ENCODE peak calls at places on chromosome 1, in six cellular contexts. N is tibial artery, O is neural progenitor cell, F is omental fat pad, I is fibroblast of mammary gland, W is uterus. Q is an unnamed sample.

GRCh38 chr1:42529724-42530161 is 66.7 kb downstream of the CCDC30 start:
- DNase-seq in N (no peak), O (no peak), F (no peak), I (peak), W (no peak), Q (no peak)

GRCh38 chr1:1665815-1666251 is 7.0 kb upstream of the CDK11B start:
- DNase-seq in N (no peak), O (peak), F (no peak), I (no peak), W (no peak), Q (peak)

GRCh38 chr1:243946946-243947345 is 96.9 kb upstream of the AKT3 start:
- DNase-seq in N (no peak), O (peak), F (no peak), I (peak), W (no peak), Q (no peak)

GRCh38 chr1:153849487-153850185 is 73.1 kb downstream of the GATAD2B start:
- DNase-seq in N (no peak), O (no peak), F (no peak), I (no peak), W (no peak), Q (no peak)

GRCh38 chr1:15788624-15789301 is 18.7 kb downstream of the UQCRHL start:
- DNase-seq in N (no peak), O (no peak), F (no peak), I (peak), W (no peak), Q (no peak)

GRCh38 chr1:231613419-231614349 is 12.9 kb upstream of the DISC1 start:
- DNase-seq in N (no peak), O (no peak), F (no peak), I (no peak), W (no peak), Q (no peak)

GRCh38 chr1:187527346-187527745 is 698.6 kb downstream of the PLA2G4A start:
- DNase-seq in N (no peak), O (no peak), F (no peak), I (no peak), W (no peak), Q (no peak)

GRCh38 chr1:94836891-94837290 is 16.7 kb downstream of the SLC44A3 start:
- DNase-seq in N (no peak), O (no peak), F (no peak), I (no peak), W (no peak), Q (no peak)

DNA sequence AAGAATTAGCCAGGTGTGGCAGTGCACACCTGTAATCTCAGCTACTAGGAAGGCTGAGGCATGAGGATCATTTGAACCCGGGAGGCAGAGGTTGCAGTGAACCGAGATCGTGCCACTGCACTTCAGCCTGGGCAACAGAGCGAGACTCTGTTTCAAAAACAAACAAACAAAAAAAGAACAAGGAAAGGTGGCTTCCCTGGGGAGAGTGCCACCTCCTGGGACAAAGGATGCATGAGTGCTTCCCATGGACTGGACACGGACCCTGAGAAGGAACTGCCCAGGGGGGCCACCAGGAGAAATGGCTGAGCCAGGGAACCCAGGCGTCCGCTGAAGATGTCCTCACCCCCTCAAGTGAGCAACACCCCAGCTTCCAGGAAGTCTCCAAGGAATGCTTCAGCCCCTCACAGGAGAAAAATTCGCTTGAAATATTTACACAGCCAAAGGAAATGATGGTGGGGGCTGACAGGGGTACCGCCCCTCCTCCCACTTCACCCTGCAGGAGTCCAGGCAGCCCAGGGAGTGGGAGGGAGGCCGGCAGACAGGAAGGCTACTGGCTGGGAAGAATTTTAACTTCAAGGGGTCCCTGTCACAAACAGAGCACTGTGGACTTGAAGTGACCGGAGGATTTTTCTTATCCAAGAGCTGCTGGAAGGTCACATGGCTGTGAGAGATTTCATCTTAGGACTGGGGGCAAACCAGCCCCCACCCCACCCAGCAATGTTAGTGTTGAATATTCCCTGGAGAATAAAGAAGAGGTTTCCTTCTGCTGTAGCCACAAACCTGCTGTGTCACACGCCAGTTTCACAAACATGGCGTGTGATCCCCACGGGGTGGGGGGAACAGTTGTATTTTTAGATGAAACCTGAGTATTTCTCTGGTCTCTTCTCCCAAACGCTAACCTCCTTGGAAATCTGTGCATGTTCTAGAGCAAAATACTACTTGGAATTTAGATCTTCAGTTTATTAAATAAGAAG is 90.8 kb upstream of the SLC25A33 start:
- DNase-seq in N (no peak), O (no peak), F (no peak), I (no peak), W (no peak), Q (no peak)
- TF ChIP-seq CTCF in N (no peak), O (no peak), F (no peak), I (peak), W (no peak), Q (no peak)

DNA sequence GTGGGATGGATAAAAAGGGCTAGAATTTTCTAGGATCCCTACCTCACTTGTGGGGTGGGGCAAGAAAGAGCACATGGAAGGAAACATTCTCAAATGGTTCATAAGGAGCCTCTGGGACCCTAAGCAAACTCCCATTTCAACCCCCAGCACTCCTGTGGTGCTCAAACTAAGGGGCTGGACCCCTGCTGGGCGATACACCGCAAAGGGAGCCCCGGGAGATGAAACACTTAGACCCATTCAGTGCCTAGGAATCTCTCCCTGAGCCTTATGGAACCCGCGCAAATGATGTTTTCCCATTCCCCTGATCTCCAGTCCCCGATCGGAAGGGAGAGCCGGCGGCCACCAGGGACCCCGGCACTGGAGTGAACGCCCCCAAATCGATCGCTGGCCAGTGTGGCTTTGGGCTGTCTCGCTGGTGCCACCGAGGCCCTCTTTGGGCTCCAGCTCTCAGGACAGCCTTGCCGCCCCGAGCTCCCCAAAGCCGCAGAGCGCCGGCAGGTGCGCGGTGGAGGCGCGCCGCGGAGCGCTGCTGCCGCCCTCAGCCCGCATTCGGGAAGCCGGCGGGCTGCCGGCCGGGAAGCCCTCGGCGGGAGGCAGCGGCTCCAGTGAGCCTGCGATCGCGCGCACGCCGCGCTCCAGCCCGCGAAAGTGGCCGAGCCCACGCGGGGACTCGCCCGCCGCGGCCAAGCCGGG is 1.2 kb downstream of the PLXNA2 start:
- DNase-seq in N (no peak), O (peak), F (no peak), I (peak), W (no peak), Q (peak)
- TF ChIP-seq CTCF in N (no peak), O (peak), F (no peak), I (no peak), W (peak), Q (no peak)

DNA sequence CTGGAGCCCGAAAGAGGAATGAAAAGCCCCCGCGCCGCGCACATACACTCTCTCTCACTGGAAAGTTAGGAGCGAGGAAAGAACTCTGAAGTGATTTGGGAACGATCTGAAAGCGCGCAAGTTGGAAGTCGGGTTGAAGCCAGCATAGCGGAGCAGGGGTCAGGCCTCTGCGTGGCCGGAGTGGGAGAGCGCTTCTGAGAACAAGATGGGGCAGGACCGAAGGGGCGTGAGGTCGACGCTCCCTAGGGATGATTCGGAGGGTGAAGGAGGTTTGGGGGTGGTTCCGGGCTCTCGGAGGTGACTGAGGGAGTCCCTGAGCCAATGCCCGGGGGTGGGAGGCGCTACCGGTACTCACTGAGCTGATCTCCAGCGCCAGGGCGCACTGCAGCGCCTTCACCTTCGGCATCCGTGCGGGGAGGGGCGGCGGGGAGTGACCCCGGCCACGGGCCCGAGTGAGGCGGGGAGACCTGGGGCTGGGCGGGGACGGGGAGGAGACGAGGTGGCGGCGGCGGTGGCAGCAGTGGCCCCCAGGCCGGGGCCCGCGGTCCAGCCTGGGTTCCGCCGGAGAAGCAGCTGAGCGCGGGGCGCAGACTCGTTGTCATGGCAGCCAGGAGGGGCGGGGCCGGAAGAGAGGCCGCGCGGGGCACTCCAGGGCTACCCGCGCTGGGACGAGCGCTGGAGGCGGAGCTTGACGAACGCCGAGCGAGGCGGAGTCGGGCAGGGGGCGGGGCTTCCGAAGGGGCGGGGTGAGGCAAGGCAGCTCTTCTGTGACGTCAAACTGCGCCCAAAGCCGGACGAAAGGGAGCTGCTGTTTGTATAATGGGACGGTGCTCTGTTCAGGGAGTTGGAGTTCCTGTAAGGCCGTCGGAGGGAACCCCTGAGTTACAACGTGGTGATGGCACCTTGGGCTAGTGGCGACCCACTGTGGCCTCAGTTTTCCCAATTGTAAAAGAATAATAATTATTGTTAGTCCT is at the start of gene SPATA6:
- DNase-seq in N (peak), O (peak), F (peak), I (peak), W (peak), Q (peak)
- TF ChIP-seq CTCF in N (no peak), O (peak), F (no peak), I (no peak), W (no peak), Q (no peak)

DNA sequence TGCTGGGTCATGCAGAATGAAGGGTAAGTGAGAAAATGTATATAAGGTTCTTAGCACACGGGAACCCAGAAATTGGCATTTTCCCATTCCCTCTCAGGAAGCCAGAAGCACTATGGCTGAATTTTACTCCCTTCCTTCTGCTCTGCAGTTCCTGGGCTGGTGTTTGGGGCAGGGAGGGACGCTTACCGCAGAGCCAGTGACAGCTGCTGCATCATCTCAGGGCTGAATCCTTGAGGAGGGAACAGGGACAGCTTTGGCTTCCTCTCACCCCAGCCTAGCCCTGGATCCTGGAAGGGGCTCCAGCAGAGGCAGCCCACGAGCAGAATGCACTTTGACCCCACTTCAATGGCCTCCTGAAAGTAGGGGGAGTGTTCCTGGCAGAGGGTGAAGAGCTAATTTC is 12.0 kb downstream of the PLA2G2D start:
- DNase-seq in N (no peak), O (no peak), F (no peak), I (no peak), W (no peak), Q (no peak)
- TF ChIP-seq CTCF in N (no peak), O (no peak), F (no peak), I (no peak), W (no peak), Q (no peak)

GRCh38 chr1:202348509-202349262 is at the start of gene PPP1R12B:
- DNase-seq in N (peak), O (peak), F (peak), I (peak), W (peak), Q (peak)
- TF ChIP-seq CTCF in N (no peak), O (no peak), F (no peak), I (no peak), W (no peak), Q (no peak)

GRCh38 chr1:46303872-46304326 is 401 bp downstream of the UQCRH start:
- DNase-seq in N (no peak), O (no peak), F (no peak), I (no peak), W (no peak), Q (no peak)

GRCh38 chr1:46303038-46303871 is at the start of the genes LRRC41 and UQCRH:
- DNase-seq in N (peak), O (peak), F (peak), I (peak), W (peak), Q (peak)

GRCh38 chr1:46300673-46301405 is 2.6 kb downstream of the LRRC41 start:
- DNase-seq in N (no peak), O (no peak), F (no peak), I (peak), W (no peak), Q (no peak)

GRCh38 chr1:46301406-46302090 is 1.9 kb downstream of the LRRC41 start:
- DNase-seq in N (peak), O (peak), F (no peak), I (peak), W (peak), Q (peak)

GRCh38 chr1:46302091-46303037 is 1.1 kb downstream of the LRRC41 start:
- DNase-seq in N (peak), O (peak), F (no peak), I (no peak), W (peak), Q (peak)
- TF ChIP-seq CTCF in N (no peak), O (peak), F (no peak), I (no peak), W (peak), Q (peak)

GRCh38 chr1:17908945-17909344 is 153.8 kb downstream of the ACTL8 start:
- DNase-seq in N (no peak), O (no peak), F (no peak), I (no peak), W (no peak), Q (no peak)

GRCh38 chr1:17911789-17912188 is 156.7 kb downstream of the ACTL8 start:
- DNase-seq in N (no peak), O (no peak), F (no peak), I (no peak), W (no peak), Q (no peak)

GRCh38 chr1:17912491-17912890 is 157.4 kb downstream of the ACTL8 start:
- DNase-seq in N (no peak), O (no peak), F (no peak), I (no peak), W (no peak), Q (no peak)

GRCh38 chr1:17913326-17914115 is 158.4 kb downstream of the ACTL8 start:
- DNase-seq in N (no peak), O (no peak), F (no peak), I (no peak), W (no peak), Q (no peak)

DNA sequence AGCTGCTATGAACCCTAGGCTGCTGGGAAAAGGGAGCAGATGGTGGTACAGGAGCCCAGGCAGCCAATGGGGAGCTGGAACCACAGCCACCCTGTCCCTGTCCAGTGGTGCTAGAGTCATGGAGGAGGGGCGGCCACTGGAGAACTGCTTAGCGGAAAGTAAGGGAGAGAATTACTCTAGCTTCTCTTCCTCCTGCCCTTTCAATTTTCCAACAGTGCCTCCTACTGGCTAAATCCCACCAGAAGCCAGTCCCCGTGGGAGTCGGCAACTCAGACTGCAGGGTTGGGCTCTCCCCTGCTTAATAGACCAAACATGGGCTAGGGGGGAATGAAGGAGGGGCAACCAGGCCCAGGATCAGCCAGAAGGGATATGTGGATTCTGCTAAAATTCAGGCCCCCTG is 154.5 kb downstream of the ACTL8 start:
- DNase-seq in N (no peak), O (peak), F (no peak), I (peak), W (no peak), Q (no peak)
- TF ChIP-seq CTCF in N (no peak), O (peak), F (no peak), I (peak), W (no peak), Q (no peak)

Q was measured in natural killer cell.